ENCODE peak calls at places on chromosome 12, in eight cellular contexts. Y is neural progenitor cell, B is fibroblast of lung, X is PC-3, J is IMR-90, W is hepatocyte, G is GM23338, K is DND-41. I is an unnamed sample.

GRCh38 chr12:124078800-124079199 is 105.8 kb downstream of the ZNF664 start:
- DNase-seq in Y (no peak), B (no peak), X (no peak), J (no peak), W (no peak), G (no peak), K (no peak), I (no peak)

GRCh38 chr12:104360988-104361707 is 57.6 kb downstream of the EID3 start:
- DNase-seq in Y (no peak), B (peak; percentile 68), X (no peak), J (peak; percentile 33), W (peak; percentile 46), G (no peak), K (no peak), I (no peak)

GRCh38 chr12:6452245-6452731 is 446 bp downstream of the TAPBPL start:
- DNase-seq in Y (peak; percentile 14), B (no peak), X (no peak), J (no peak), W (peak; percentile 35), G (no peak), K (peak; percentile 40), I (peak; percentile 83)

GRCh38 chr12:1053690-1054089 is 62.7 kb downstream of the ERC1 start:
- DNase-seq in Y (no peak), B (no peak), X (no peak), J (no peak), W (no peak), G (peak; percentile 55), K (no peak), I (no peak)

GRCh38 chr12:121872546-121873223 is 14.0 kb upstream of the HPD start:
- DNase-seq in Y (no peak), B (peak; percentile 95), X (peak; percentile 36), J (peak; percentile 99), W (peak; percentile 86), G (no peak), K (no peak), I (peak; percentile 93)

GRCh38 chr12:15928345-15928744 is 17.2 kb downstream of the DERA start:
- DNase-seq in Y (no peak), B (peak; percentile 97), X (peak; percentile 64), J (peak; percentile 96), W (no peak), G (no peak), K (no peak), I (peak; percentile 82)

GRCh38 chr12:60832300-60832699 is 1236.5 kb downstream of the SLC16A7 start:
- DNase-seq in Y (no peak), B (no peak), X (no peak), J (no peak), W (no peak), G (no peak), K (no peak), I (no peak)

GRCh38 chr12:3697311-3697870 is 55.5 kb downstream of the CRACR2A start:
- DNase-seq in Y (no peak), B (peak; percentile 10), X (no peak), J (peak; percentile 36), W (no peak), G (no peak), K (no peak), I (peak; percentile 87)

GRCh38 chr12:90905691-90906370 is 49.1 kb downstream of the CCER1 start:
- DNase-seq in Y (no peak), B (peak; percentile 57), X (peak; percentile 47), J (peak; percentile 44), W (no peak), G (no peak), K (no peak), I (no peak)

GRCh38 chr12:124466200-124467128 is 100.9 kb downstream of the NCOR2 start:
- DNase-seq in Y (no peak), B (peak; percentile 50), X (no peak), J (peak; percentile 16), W (no peak), G (no peak), K (peak; percentile 96), I (no peak)

GRCh38 chr12:91920276-91920675 is 225.4 kb downstream of the BTG1 start:
- DNase-seq in Y (no peak), B (peak; percentile 11), X (peak; percentile 44), J (peak; percentile 14), W (no peak), G (no peak), K (no peak), I (peak; percentile 80)

GRCh38 chr12:39145175-39145999 is 240.0 kb upstream of the CPNE8 start:
- DNase-seq in Y (peak; percentile 35), B (peak; percentile 21), X (peak; percentile 70), J (no peak), W (peak; percentile 31), G (peak; percentile 75), K (no peak), I (peak; percentile 78)

GRCh38 chr12:6235499-6235898 is 35.3 kb downstream of the CD9 start:
- DNase-seq in Y (no peak), B (no peak), X (peak; percentile 74), J (no peak), W (peak; percentile 87), G (no peak), K (no peak), I (no peak)

GRCh38 chr12:47808574-47809380 is 10.9 kb downstream of the HDAC7 start:
- DNase-seq in Y (peak; percentile 20), B (no peak), X (peak; percentile 35), J (peak; percentile 44), W (no peak), G (peak; percentile 48), K (peak; percentile 32), I (peak; percentile 87)

GRCh38 chr12:95963104-95963503 is 20.0 kb downstream of the AMDHD1 start:
- DNase-seq in Y (peak; percentile 54), B (no peak), X (peak; percentile 52), J (no peak), W (no peak), G (peak; percentile 38), K (no peak), I (no peak)

GRCh38 chr12:109994262-109995175 is 1.6 kb downstream of the GIT2 start:
- DNase-seq in Y (no peak), B (no peak), X (peak; percentile 30), J (no peak), W (no peak), G (no peak), K (peak; percentile 29), I (no peak)

GRCh38 chr12:65640489-65640901 is 183.8 kb upstream of the HMGA2 start:
- DNase-seq in Y (no peak), B (no peak), X (no peak), J (peak; percentile 64), W (no peak), G (no peak), K (no peak), I (peak; percentile 46)

GRCh38 chr12:42410345-42410744 is 84.4 kb downstream of the PPHLN1 start:
- DNase-seq in Y (no peak), B (peak; percentile 41), X (peak; percentile 13), J (no peak), W (no peak), G (no peak), K (no peak), I (no peak)

GRCh38 chr12:30959110-30959710 is 32.7 kb downstream of the TSPAN11 start:
- DNase-seq in Y (no peak), B (no peak), X (no peak), J (no peak), W (peak; percentile 27), G (no peak), K (no peak), I (peak; percentile 47)

GRCh38 chr12:126093911-126094310 is 1028.7 kb downstream of the AACS start:
- DNase-seq in Y (peak; percentile 67), B (peak; percentile 46), X (peak; percentile 3), J (no peak), W (peak; percentile 19), G (peak; percentile 54), K (no peak), I (no peak)

GRCh38 chr12:43692064-43692463 is 66.5 kb downstream of the PUS7L start:
- DNase-seq in Y (no peak), B (peak; percentile 56), X (peak; percentile 22), J (peak; percentile 67), W (no peak), G (no peak), K (no peak), I (no peak)

DNA sequence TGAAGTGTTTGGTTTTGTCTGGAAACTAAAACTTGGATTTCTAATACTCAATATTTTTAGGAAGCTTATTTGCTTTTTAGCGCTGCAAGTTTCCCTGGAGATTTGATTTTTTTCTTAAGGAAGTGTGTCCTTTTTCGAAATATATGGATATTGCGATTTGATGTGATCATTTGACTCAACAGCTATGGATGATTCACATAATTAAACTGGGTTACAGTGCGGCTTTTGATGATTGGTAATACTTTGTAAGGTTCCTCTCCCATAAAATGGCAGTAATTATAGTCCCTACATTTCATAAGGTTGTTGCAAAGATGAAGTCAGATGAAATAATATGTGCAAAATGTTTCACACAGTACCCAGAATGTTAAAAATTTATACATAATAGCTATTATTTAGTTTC is 13.1 kb downstream of the LDHB start:
- DNase-seq in Y (no peak), B (no peak), X (no peak), J (no peak), W (no peak), G (no peak), K (no peak), I (no peak)
- H4K20me1 ChIP-seq in Y (peaks cover 69% of the 10 kb centered on the region), B (no peaks in the 10 kb centered on the region), X (peaks cover 10% of the 10 kb centered on the region), J (no peaks in the 10 kb centered on the region), W (no peaks in the 10 kb centered on the region), G (peaks cover 49% of the 10 kb centered on the region), K (peaks cover 42% of the 10 kb centered on the region), I (peaks cover 3% of the 10 kb centered on the region)

GRCh38 chr12:106865685-106866084 is 90.0 kb upstream of the TMEM263 start:
- DNase-seq in Y (peak; percentile 34), B (no peak), X (no peak), J (no peak), W (no peak), G (peak; percentile 60), K (no peak), I (no peak)
- H3K4me3 ChIP-seq in Y (no peak overlapping the region), B (no peak overlapping the region), X (no peak overlapping the region), J (no peak overlapping the region), W (no peak overlapping the region), G (no peak overlapping the region), K (no peak overlapping the region), I (no peak overlapping the region)

GRCh38 chr12:56551070-56551469 is 29.4 kb downstream of the RBMS2 start:
- DNase-seq in Y (no peak), B (no peak), X (no peak), J (no peak), W (no peak), G (no peak), K (no peak), I (no peak)
- H4K20me1 ChIP-seq in Y (peaks cover 3% of the 10 kb centered on the region), B (no peaks in the 10 kb centered on the region), X (no peaks in the 10 kb centered on the region), J (peaks cover 87% of the 10 kb centered on the region), W (no peaks in the 10 kb centered on the region), G (peaks cover 5% of the 10 kb centered on the region), K (no peaks in the 10 kb centered on the region), I (peaks cover 12% of the 10 kb centered on the region)

GRCh38 chr12:115455268-115455681 is 771.3 kb upstream of the TBX3 start:
- DNase-seq in Y (no peak), B (no peak), X (no peak), J (no peak), W (peak; percentile 80), G (no peak), K (no peak), I (no peak)

GRCh38 chr12:115452751-115453281 is 768.8 kb upstream of the TBX3 start:
- DNase-seq in Y (peak; percentile 34), B (no peak), X (no peak), J (no peak), W (peak; percentile 37), G (peak; percentile 48), K (no peak), I (no peak)

GRCh38 chr12:115461401-115461800 is 777.4 kb upstream of the TBX3 start:
- DNase-seq in Y (no peak), B (no peak), X (no peak), J (no peak), W (no peak), G (no peak), K (no peak), I (no peak)

GRCh38 chr12:115457798-115458197 is 773.8 kb upstream of the TBX3 start:
- DNase-seq in Y (no peak), B (no peak), X (no peak), J (no peak), W (no peak), G (no peak), K (no peak), I (no peak)

GRCh38 chr12:115456946-115457689 is 773.1 kb upstream of the TBX3 start:
- DNase-seq in Y (peak; percentile 67), B (no peak), X (peak; percentile 30), J (no peak), W (peak; percentile 55), G (peak; percentile 86), K (no peak), I (no peak)
- H3K4me3 ChIP-seq in Y (no peak overlapping the region), B (no peak overlapping the region), X (no peak overlapping the region), J (no peak overlapping the region), W (no peak overlapping the region), G (no peak overlapping the region), K (no peak overlapping the region), I (no peak overlapping the region)